ENCODE peak calls at places on chromosomes 7 and 10, in four cellular contexts. B is stomach, K is body of pancreas, X is prostate gland. W is an unnamed sample. For H3K4me1, the result is how much of the 10 kb centered on the place peaks cover.

GRCh38 chr10:283916-284356 is 148.7 kb downstream of the ZMYND11 start:
- DNase-seq in B (no peak), K (no peak), X (no peak), W (no peak)

GRCh38 chr10:69506487-69506833 is 55.2 kb downstream of the TSPAN15 start:
- DNase-seq in B (no peak), K (no peak), X (no peak), W (no peak)

GRCh38 chr7:40469481-40469880 is 334.7 kb downstream of the SUGCT start:
- DNase-seq in B (no peak), K (no peak), X (no peak), W (peak)

GRCh38 chr10:103626178-103626577 is 132.7 kb downstream of the NEURL1 start:
- DNase-seq in B (no peak), K (no peak), X (no peak), W (no peak)

GRCh38 chr10:35421553-35422178 is 85.4 kb downstream of the CCNY start:
- DNase-seq in B (no peak), K (no peak), X (no peak), W (peak)

GRCh38 chr7:66497346-66497745 is 131.3 kb upstream of the KCTD7 start:
- DNase-seq in B (no peak), K (no peak), X (no peak), W (no peak)

GRCh38 chr10:58028597-58029366 is 238.9 kb downstream of the IPMK start:
- DNase-seq in B (no peak), K (no peak), X (no peak), W (peak)

GRCh38 chr10:21702633-21703111 is 168.6 kb downstream of the MLLT10 start:
- DNase-seq in B (no peak), K (no peak), X (no peak), W (no peak)

GRCh38 chr7:5396999-5397656 is 26.5 kb downstream of the TNRC18 start:
- DNase-seq in B (peak), K (peak), X (peak), W (peak)

GRCh38 chr7:5428470-5429252 is 5.0 kb upstream of the TNRC18 start:
- DNase-seq in B (peak), K (peak), X (no peak), W (peak)

GRCh38 chr10:19828278-19829049 is 12.2 kb downstream of the PLXDC2 start:
- DNase-seq in B (no peak), K (no peak), X (no peak), W (no peak)

GRCh38 chr7:37982423-37982822 is 62.0 kb downstream of the EPDR1 start:
- DNase-seq in B (no peak), K (no peak), X (no peak), W (no peak)

GRCh38 chr7:1693419-1693990 is 23.4 kb downstream of the ELFN1 start:
- DNase-seq in B (peak), K (peak), X (no peak), W (no peak)

GRCh38 chr7:120097020-120097419 is 176.0 kb upstream of the KCND2 start:
- DNase-seq in B (no peak), K (no peak), X (no peak), W (no peak)

GRCh38 chr7:77326131-77326530 is 90.0 kb downstream of the GSAP start:
- DNase-seq in B (no peak), K (no peak), X (no peak), W (no peak)

GRCh38 chr10:71812016-71812912 is 38.8 kb downstream of the PSAP start:
- DNase-seq in B (peak), K (peak), X (peak), W (no peak)

GRCh38 chr7:10015687-10016086 is 958.0 kb upstream of the PHF14 start:
- DNase-seq in B (no peak), K (no peak), X (no peak), W (no peak)

GRCh38 chr7:11667071-11667809 is 164.8 kb downstream of the THSD7A start:
- DNase-seq in B (no peak), K (no peak), X (no peak), W (no peak)

GRCh38 chr7:123075838-123076462 is 80.5 kb upstream of the TAS2R16 start:
- DNase-seq in B (no peak), K (no peak), X (no peak), W (no peak)

GRCh38 chr10:69756279-69756678 is 45.4 kb upstream of the COL13A1 start:
- DNase-seq in B (no peak), K (no peak), X (no peak), W (no peak)

GRCh38 chr10:71278691-71279588 is 40.1 kb upstream of the SLC29A3 start:
- DNase-seq in B (no peak), K (no peak), X (no peak), W (no peak)

GRCh38 chr10:59561397-59562121 is 148.1 kb downstream of the SLC16A9 start:
- DNase-seq in B (no peak), K (no peak), X (no peak), W (no peak)

GRCh38 chr7:108002726-108003590 is at the start of gene LAMB1:
- DNase-seq in B (peak), K (peak), X (peak), W (no peak)
- H3K4me1 ChIP-seq in B (under half), K (half or more), X (under half), W (under half)

DNA sequence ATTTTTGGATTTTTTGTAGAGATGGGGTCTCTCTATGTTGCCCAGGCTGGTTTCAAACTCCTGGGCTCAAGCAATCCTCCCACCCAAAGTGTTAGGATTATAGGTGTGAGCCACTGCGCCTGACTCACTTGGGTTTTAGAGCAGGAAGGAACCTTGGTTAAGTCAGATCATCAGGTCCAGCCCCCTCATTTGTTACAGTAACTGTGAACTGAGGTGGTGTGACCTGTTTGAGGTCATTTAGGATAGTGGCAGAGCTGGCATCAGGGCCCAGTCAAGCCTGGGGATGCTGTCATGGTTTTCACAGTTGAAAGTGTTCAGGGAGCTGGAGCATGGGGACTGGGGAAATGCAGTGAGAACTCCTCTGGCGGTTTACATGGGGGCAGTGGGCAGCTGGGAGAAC is 159.6 kb downstream of the TAX1BP1 start:
- DNase-seq in B (no peak), K (no peak), X (no peak), W (no peak)
- H3K27ac ChIP-seq in B (no peak), K (no peak), X (no peak), W (no peak)

GRCh38 chr7:151085329-151085690 is 965 bp upstream of the AGAP3 start:
- DNase-seq in B (no peak), K (peak), X (no peak), W (no peak)

GRCh38 chr7:151083071-151083823 is at the start of gene TMUB1:
- DNase-seq in B (peak), K (peak), X (peak), W (no peak)

GRCh38 chr7:151082151-151083070 is 882 bp downstream of the TMUB1 start:
- DNase-seq in B (no peak), K (no peak), X (no peak), W (no peak)

GRCh38 chr7:151085691-151086620 is at the start of gene AGAP3:
- DNase-seq in B (peak), K (peak), X (peak), W (no peak)

GRCh38 chr7:151083824-151084160 is 499 bp upstream of the TMUB1 start:
- DNase-seq in B (no peak), K (no peak), X (no peak), W (no peak)
- H3K4me1 ChIP-seq in B (half or more), K (half or more), X (under half), W (under half)

GRCh38 chr10:126235091-126235978 is 152.9 kb downstream of the ADAM12 start:
- DNase-seq in B (no peak), K (no peak), X (no peak), W (no peak)
- H3K27ac ChIP-seq in B (no peak), K (no peak), X (no peak), W (no peak)

DNA sequence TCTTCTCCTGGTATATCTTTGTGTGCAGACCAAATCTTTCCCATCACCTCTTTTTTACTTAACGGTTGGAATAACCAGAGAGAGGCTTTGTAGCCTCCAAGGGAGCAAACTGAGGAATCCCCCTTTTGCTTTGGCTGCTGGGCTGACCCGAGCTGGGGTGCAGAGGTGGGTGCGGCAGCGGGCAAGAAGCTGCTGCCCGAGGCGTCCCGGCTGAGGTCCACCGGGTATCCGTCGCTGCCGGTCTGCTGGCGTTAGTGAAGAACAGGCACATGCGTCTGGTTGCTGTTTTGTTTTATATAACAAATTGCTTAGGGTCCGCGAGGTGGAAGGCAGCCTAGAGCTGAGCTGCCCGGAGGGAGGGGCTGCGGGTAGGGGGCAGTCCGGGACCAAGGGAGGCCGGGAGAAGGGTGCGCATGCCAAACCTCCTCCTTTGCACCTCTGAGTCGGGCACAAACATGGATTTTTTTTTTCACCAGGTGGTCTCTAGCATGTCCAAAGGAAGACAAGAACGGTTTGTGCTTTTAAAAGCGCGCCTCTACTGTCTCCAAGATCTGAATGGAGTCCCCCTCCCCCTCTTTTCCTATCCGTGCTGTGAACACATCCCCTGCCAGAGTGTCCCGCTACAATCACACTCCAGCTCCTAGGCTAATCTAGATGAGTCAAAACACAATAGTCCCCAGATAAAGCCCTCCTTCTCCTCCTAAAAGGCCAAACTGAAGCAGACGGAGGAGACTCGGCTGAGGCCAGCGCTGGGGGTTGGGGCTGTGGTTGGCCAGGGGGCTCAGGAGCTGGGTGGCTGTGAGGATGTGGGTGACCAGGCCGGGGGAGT is 6.8 kb upstream of the GATA3 start:
- DNase-seq in B (no peak), K (no peak), X (no peak), W (no peak)
- H3K4me1 ChIP-seq in B (half or more), K (half or more), X (under half), W (under half)

DNA sequence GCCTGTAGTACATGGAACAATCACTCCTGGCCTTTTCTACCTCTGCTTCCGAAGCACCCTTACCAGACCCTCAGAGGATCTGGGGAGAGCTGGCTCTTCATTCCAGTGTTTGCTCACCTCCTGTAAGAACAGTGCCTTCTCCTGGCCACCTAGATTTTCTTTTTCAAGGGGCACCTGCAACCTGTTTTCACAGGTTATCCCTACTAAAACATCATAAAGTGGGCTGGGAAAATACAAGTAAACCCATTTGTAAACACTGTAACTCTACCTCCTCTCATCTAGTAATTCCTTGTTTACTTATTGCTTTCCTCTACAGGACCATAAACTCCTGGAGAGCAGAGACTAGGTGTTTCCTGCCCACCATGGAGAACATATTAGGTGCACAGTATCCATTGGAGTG is 1.1 kb downstream of the PIK3AP1 start:
- DNase-seq in B (no peak), K (peak), X (no peak), W (no peak)
- H3K27ac ChIP-seq in B (peak), K (peak), X (no peak), W (no peak)

GRCh38 chr7:34928052-34928451 is 109.2 kb downstream of the DPY19L1 start:
- DNase-seq in B (peak), K (peak), X (peak), W (peak)

GRCh38 chr7:34928560-34928959 is 108.7 kb downstream of the DPY19L1 start:
- DNase-seq in B (no peak), K (no peak), X (no peak), W (no peak)

DNA sequence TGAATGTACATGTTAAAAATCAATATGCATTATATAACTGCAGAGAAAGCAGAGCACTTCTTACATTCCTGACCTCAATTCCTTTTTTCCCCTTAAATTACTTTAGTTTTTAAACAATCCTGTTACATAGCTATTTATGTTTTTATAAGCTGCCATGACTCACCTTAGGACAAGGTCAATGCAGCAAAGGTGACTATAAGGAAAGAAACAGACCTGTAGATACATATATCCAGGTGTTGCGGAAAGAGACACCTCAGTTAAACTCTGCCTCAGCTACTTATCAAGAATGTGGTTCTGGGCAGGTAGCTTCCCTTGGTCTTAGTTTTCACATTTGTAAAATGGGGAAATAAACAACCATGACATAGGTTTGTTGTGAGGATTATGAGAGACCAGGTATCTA is 105.5 kb downstream of the DPY19L1 start:
- DNase-seq in B (no peak), K (no peak), X (no peak), W (no peak)
- H3K4me1 ChIP-seq in B (under half), K (under half), X (under half), W (under half)

DNA sequence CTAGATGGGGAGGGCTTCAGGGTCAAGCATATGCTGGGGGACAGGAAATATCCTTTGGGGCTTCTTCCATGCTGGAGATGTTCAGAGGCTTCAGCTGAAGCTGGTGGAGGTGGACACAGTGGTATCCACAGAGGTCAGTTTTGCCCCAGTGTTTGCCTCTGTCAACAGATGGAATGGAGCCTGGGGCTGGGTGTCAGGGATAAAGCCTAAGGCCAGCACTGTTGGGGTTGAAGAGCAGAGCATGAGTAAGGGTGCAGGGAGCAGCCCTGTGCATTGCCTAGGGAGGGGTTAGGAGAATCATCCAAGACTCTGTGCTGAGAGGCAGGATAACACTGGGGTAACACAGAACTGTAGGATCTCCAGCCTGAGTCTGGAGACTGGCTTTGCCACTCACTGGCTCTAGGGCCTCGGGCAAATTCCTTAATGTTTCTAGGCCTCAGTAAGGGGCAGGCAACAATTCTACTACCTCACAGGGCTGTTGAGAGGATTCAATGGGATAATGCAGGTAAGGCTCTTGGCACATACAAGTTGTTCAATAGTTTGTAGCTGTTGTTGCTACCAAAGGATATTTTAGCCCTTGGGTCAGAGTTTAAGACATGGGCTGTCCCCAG is 21.8 kb upstream of the MYL7 start:
- DNase-seq in B (no peak), K (no peak), X (no peak), W (peak)
- H3K27ac ChIP-seq in B (no peak), K (no peak), X (no peak), W (no peak)

W was measured in foreskin keratinocyte.